ENCODE peak calls at places on chromosomes 13 and 19, in five cellular contexts. B is PC-3, W is neural progenitor cell, V is GM23338, J is MM.1S. T is an unnamed sample. For H3F3A, the result is how much of the 10 kb centered on the place peaks cover.

GRCh38 chr19:47779524-47780214 is 1.2 kb downstream of the SELENOW start:
- DNase-seq in B (no peak), W (no peak), V (no peak), J (no peak), T (peak)

GRCh38 chr19:54576411-54576976 is 2.9 kb downstream of the LILRA2 start:
- DNase-seq in B (no peak), W (no peak), V (peak), J (no peak), T (no peak)

GRCh38 chr19:48511321-48511731 is 309 bp downstream of the LMTK3 start:
- DNase-seq in B (no peak), W (peak), V (no peak), J (no peak), T (no peak)

GRCh38 chr19:47221890-47222289 is 9.1 kb downstream of the BBC3 start:
- DNase-seq in B (no peak), W (no peak), V (no peak), J (no peak), T (no peak)

GRCh38 chr19:19451429-19452240 is 46.2 kb downstream of the GATAD2A start:
- DNase-seq in B (no peak), W (no peak), V (no peak), J (no peak), T (no peak)

GRCh38 chr13:48144413-48145035 is 49.6 kb upstream of the MED4 start:
- DNase-seq in B (no peak), W (no peak), V (no peak), J (no peak), T (peak)

GRCh38 chr13:24997367-24997967 is 98.5 kb upstream of the PABPC3 start:
- DNase-seq in B (peak), W (peak), V (peak), J (peak), T (peak)

GRCh38 chr13:21671793-21672680 is 1.2 kb downstream of the FGF9 start:
- DNase-seq in B (no peak), W (peak), V (peak), J (peak), T (no peak)

GRCh38 chr19:35736913-35737886 is 5.1 kb downstream of the IGFLR1 start:
- DNase-seq in B (peak), W (no peak), V (no peak), J (no peak), T (peak)

GRCh38 chr19:15454371-15454800 is 4.6 kb upstream of the WIZ start:
- DNase-seq in B (no peak), W (no peak), V (no peak), J (no peak), T (no peak)

GRCh38 chr13:108269601-108270328 is at the start of gene TNFSF13B:
- DNase-seq in B (no peak), W (peak), V (peak), J (peak), T (peak)

GRCh38 chr19:49186108-49186507 is 28.5 kb downstream of the TRPM4 start:
- DNase-seq in B (no peak), W (no peak), V (no peak), J (no peak), T (no peak)

GRCh38 chr13:85521586-85521985 is 277.6 kb downstream of the SLITRK6 start:
- DNase-seq in B (no peak), W (no peak), V (no peak), J (no peak), T (no peak)

GRCh38 chr13:29621841-29622240 is 26.4 kb upstream of the SLC7A1 start:
- DNase-seq in B (no peak), W (no peak), V (no peak), J (no peak), T (peak)

GRCh38 chr13:99902657-99903056 is 68.9 kb downstream of the ZIC5 start:
- DNase-seq in B (no peak), W (no peak), V (no peak), J (no peak), T (no peak)

GRCh38 chr13:45695198-45695730 is 6.9 kb upstream of the CBY2 start:
- DNase-seq in B (no peak), W (no peak), V (no peak), J (no peak), T (peak)

GRCh38 chr13:30159446-30159839 is 147.9 kb downstream of the KATNAL1 start:
- DNase-seq in B (peak), W (no peak), V (no peak), J (no peak), T (peak)

GRCh38 chr19:53076984-53077383 is 26.2 kb downstream of the ZNF160 start:
- DNase-seq in B (peak), W (peak), V (peak), J (no peak), T (peak)

GRCh38 chr19:55647732-55648656 is at the start of gene CCDC106:
- DNase-seq in B (peak), W (peak), V (peak), J (peak), T (peak)

GRCh38 chr13:63075126-63075525 is 1659.5 kb upstream of the PCDH20 start:
- DNase-seq in B (no peak), W (no peak), V (no peak), J (no peak), T (no peak)

GRCh38 chr19:8576273-8576993 is 809 bp downstream of the MYO1F start:
- DNase-seq in B (peak), W (no peak), V (no peak), J (no peak), T (no peak)

GRCh38 chr13:100506600-100507422 is 81.8 kb downstream of the GGACT start:
- DNase-seq in B (no peak), W (no peak), V (no peak), J (no peak), T (no peak)

GRCh38 chr19:41739361-41739760 is 16.0 kb upstream of the CEACAM6 start:
- DNase-seq in B (peak), W (no peak), V (no peak), J (no peak), T (no peak)

GRCh38 chr13:26996965-26997752 is 174.5 kb downstream of the USP12 start:
- DNase-seq in B (no peak), W (no peak), V (no peak), J (no peak), T (no peak)

GRCh38 chr19:15374105-15374651 is 5.4 kb downstream of the AKAP8 start:
- DNase-seq in B (no peak), W (no peak), V (no peak), J (no peak), T (no peak)

GRCh38 chr19:7983995-7984837 is 21.2 kb downstream of the ELAVL1 start:
- DNase-seq in B (peak), W (no peak), V (no peak), J (no peak), T (no peak)

GRCh38 chr19:6252066-6252465 is 27.7 kb downstream of the MLLT1 start:
- DNase-seq in B (no peak), W (no peak), V (no peak), J (no peak), T (no peak)

GRCh38 chr19:40709817-40710216 is 6.9 kb downstream of the COQ8B start:
- DNase-seq in B (no peak), W (no peak), V (no peak), J (no peak), T (no peak)

GRCh38 chr13:111160648-111161047 is 45.5 kb downstream of the ARHGEF7 start:
- DNase-seq in B (no peak), W (no peak), V (no peak), J (no peak), T (no peak)

GRCh38 chr13:99192480-99192879 is 8.2 kb upstream of the UBAC2 start:
- DNase-seq in B (no peak), W (no peak), V (no peak), J (no peak), T (no peak)

GRCh38 chr19:994516-994915 is 5.7 kb upstream of the GRIN3B start:
- DNase-seq in B (no peak), W (no peak), V (no peak), J (no peak), T (no peak)

GRCh38 chr19:995051-995827 is 5.0 kb upstream of the GRIN3B start:
- DNase-seq in B (no peak), W (no peak), V (no peak), J (no peak), T (no peak)

GRCh38 chr19:998064-998463 is 2.2 kb upstream of the GRIN3B start:
- DNase-seq in B (no peak), W (no peak), V (no peak), J (no peak), T (no peak)

GRCh38 chr19:993831-994393 is 6.3 kb upstream of the GRIN3B start:
- DNase-seq in B (no peak), W (no peak), V (no peak), J (no peak), T (no peak)

GRCh38 chr19:996051-996838 is 4.0 kb upstream of the GRIN3B start:
- DNase-seq in B (peak), W (peak), V (peak), J (peak), T (peak)
- TF ChIP-seq EZH2 in B (no peak), W (peak), V (no peak), J (no peak), T (no peak)

GRCh38 chr19:31670931-31671330 is 321.7 kb upstream of the TSHZ3 start:
- DNase-seq in B (no peak), W (no peak), V (no peak), J (no peak), T (no peak)

GRCh38 chr19:31675187-31675913 is 326.1 kb upstream of the TSHZ3 start:
- DNase-seq in B (peak), W (no peak), V (no peak), J (peak), T (peak)

GRCh38 chr19:31674503-31675186 is 325.4 kb upstream of the TSHZ3 start:
- DNase-seq in B (no peak), W (no peak), V (no peak), J (no peak), T (peak)

GRCh38 chr19:31678421-31678820 is 329.2 kb upstream of the TSHZ3 start:
- DNase-seq in B (no peak), W (no peak), V (no peak), J (no peak), T (no peak)

DNA sequence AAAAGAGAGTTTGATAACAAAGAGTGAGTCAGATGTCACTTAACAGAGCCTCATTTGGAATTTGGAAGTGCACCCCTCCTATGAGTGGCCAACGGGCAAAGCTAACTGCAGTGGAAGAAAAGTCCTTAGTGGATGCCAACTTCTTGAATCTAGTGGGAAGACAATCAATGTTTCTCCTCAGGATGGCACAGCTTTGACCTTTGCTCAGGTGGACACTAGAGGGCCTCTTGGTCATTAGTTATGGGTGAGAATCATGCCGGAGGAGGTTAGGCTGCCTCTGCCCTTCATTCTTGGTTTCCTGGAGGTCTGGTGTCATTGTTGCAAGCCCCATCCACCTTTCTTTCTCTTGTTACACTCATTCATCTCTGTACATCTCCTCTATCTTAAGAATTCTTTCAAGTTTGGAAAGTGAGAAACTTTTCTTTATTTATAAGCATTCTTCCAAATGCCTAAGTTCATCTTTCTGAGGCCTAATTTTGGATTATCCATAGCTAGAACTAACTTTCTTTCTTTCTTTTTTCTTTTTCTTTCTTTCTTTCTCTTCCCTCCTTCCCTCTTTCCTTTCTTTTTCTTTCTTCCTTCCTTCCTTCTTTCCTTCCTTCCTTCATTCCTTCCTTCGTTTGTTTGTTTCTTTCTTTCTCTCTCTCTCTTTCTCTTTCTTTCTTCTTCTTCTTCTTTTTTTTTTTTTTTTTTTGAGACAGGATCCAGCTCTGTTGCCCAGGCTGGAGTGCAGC is 327.2 kb upstream of the TSHZ3 start:
- DNase-seq in B (no peak), W (peak), V (peak), J (peak), T (peak)
- TF ChIP-seq EZH2phosphoT487 in B (no peak), W (no peak), V (no peak), J (no peak), T (no peak)

GRCh38 chr19:18172331-18173053 is 1.1 kb upstream of the IFI30 start:
- DNase-seq in B (no peak), W (no peak), V (no peak), J (no peak), T (no peak)
- H3F3A ChIP-seq in B (under half), W (under half), V (under half), J (under half), T (under half)

GRCh38 chr19:844300-844971 is 3.6 kb downstream of the PRTN3 start:
- DNase-seq in B (no peak), W (peak), V (no peak), J (no peak), T (no peak)

GRCh38 chr19:845707-846481 is 5.1 kb downstream of the PRTN3 start:
- DNase-seq in B (no peak), W (peak), V (no peak), J (no peak), T (no peak)

GRCh38 chr19:840519-841206 is at the start of gene PRTN3:
- DNase-seq in B (no peak), W (no peak), V (no peak), J (no peak), T (no peak)

GRCh38 chr19:843180-843835 is 2.5 kb downstream of the PRTN3 start:
- DNase-seq in B (peak), W (peak), V (peak), J (no peak), T (peak)

GRCh38 chr19:843836-844299 is 3.1 kb downstream of the PRTN3 start:
- DNase-seq in B (no peak), W (peak), V (no peak), J (no peak), T (no peak)
- TF ChIP-seq EZH2 in B (no peak), W (peak), V (no peak), J (no peak), T (no peak)

GRCh38 chr13:32901994-32902780 is 114.0 kb upstream of the KL start:
- DNase-seq in B (no peak), W (no peak), V (no peak), J (no peak), T (peak)
- TF ChIP-seq EZH2phosphoT487 in B (no peak), W (no peak), V (no peak), J (no peak), T (no peak)